ENCODE peak calls at places on chromosomes 5 and 9, in ten cellular contexts. One of them, this sample, is unnamed.

GRCh38 chr5:173744527-173744926 is 128.1 kb upstream of the BOD1 start:
- DNase-seq in ovary: no peak
- DNase-seq in kidney epithelial cell: no peak
- DNase-seq in HuH-7.5: no peak
- DNase-seq in stimulated activated CD8-positive, alpha-beta memory T cell treated with anti-CD3 and anti-CD28 coated beads, Interleukin-2, amount 100 ng/mL, for 48 hours: no peak
- DNase-seq in heart left ventricle: no peak
- DNase-seq in CD4-positive, alpha-beta T cell: no peak
- DNase-seq in GDM1: no peak
- DNase-seq in EH: no peak
- DNase-seq in activated CD8-positive, alpha-beta T cell treated with anti-CD3 and anti-CD28 coated beads for 36 hours: no peak
- DNase-seq in this sample: no peak

GRCh38 chr9:90547896-90548295 is 94.7 kb downstream of the DIRAS2 start:
- DNase-seq in heart left ventricle: no peak
- DNase-seq in stimulated activated CD8-positive, alpha-beta memory T cell treated with anti-CD3 and anti-CD28 coated beads, Interleukin-2, amount 100 ng/mL, for 48 hours: no peak
- DNase-seq in ovary: no peak
- DNase-seq in HuH-7.5: no peak
- DNase-seq in CD4-positive, alpha-beta T cell: no peak
- DNase-seq in kidney epithelial cell: no peak
- DNase-seq in GDM1: no peak
- DNase-seq in EH: peak
- DNase-seq in activated CD8-positive, alpha-beta T cell treated with anti-CD3 and anti-CD28 coated beads for 36 hours: no peak
- DNase-seq in this sample: no peak

GRCh38 chr5:138762110-138762509 is 8.9 kb downstream of the CTNNA1 start:
- DNase-seq in CD4-positive, alpha-beta T cell: no peak
- DNase-seq in heart left ventricle: no peak
- DNase-seq in kidney epithelial cell: no peak
- DNase-seq in HuH-7.5: no peak
- DNase-seq in GDM1: no peak
- DNase-seq in stimulated activated CD8-positive, alpha-beta memory T cell treated with anti-CD3 and anti-CD28 coated beads, Interleukin-2, amount 100 ng/mL, for 48 hours: no peak
- DNase-seq in ovary: no peak
- DNase-seq in activated CD8-positive, alpha-beta T cell treated with anti-CD3 and anti-CD28 coated beads for 36 hours: no peak
- DNase-seq in EH: no peak
- DNase-seq in this sample: no peak

GRCh38 chr5:84086517-84086916 is 298.2 kb downstream of the EDIL3 start:
- DNase-seq in heart left ventricle: no peak
- DNase-seq in stimulated activated CD8-positive, alpha-beta memory T cell treated with anti-CD3 and anti-CD28 coated beads, Interleukin-2, amount 100 ng/mL, for 48 hours: no peak
- DNase-seq in ovary: no peak
- DNase-seq in HuH-7.5: no peak
- DNase-seq in kidney epithelial cell: no peak
- DNase-seq in GDM1: no peak
- DNase-seq in EH: peak
- DNase-seq in CD4-positive, alpha-beta T cell: no peak
- DNase-seq in activated CD8-positive, alpha-beta T cell treated with anti-CD3 and anti-CD28 coated beads for 36 hours: no peak
- DNase-seq in this sample: no peak

GRCh38 chr9:93252116-93252780 is 68.3 kb downstream of the WNK2 start:
- DNase-seq in GDM1: no peak
- DNase-seq in CD4-positive, alpha-beta T cell: no peak
- DNase-seq in ovary: no peak
- DNase-seq in kidney epithelial cell: no peak
- DNase-seq in HuH-7.5: no peak
- DNase-seq in heart left ventricle: peak
- DNase-seq in activated CD8-positive, alpha-beta T cell treated with anti-CD3 and anti-CD28 coated beads for 36 hours: no peak
- DNase-seq in EH: no peak
- DNase-seq in stimulated activated CD8-positive, alpha-beta memory T cell treated with anti-CD3 and anti-CD28 coated beads, Interleukin-2, amount 100 ng/mL, for 48 hours: no peak
- DNase-seq in this sample: no peak

GRCh38 chr9:14910178-14910805 is at the start of gene FREM1:
- DNase-seq in stimulated activated CD8-positive, alpha-beta memory T cell treated with anti-CD3 and anti-CD28 coated beads, Interleukin-2, amount 100 ng/mL, for 48 hours: no peak
- DNase-seq in heart left ventricle: peak
- DNase-seq in HuH-7.5: no peak
- DNase-seq in CD4-positive, alpha-beta T cell: no peak
- DNase-seq in ovary: peak
- DNase-seq in EH: peak
- DNase-seq in kidney epithelial cell: no peak
- DNase-seq in activated CD8-positive, alpha-beta T cell treated with anti-CD3 and anti-CD28 coated beads for 36 hours: no peak
- DNase-seq in GDM1: no peak
- DNase-seq in this sample: no peak

GRCh38 chr9:105063665-105064247 is 135.8 kb upstream of the ABCA1 start:
- DNase-seq in heart left ventricle: no peak
- DNase-seq in stimulated activated CD8-positive, alpha-beta memory T cell treated with anti-CD3 and anti-CD28 coated beads, Interleukin-2, amount 100 ng/mL, for 48 hours: peak
- DNase-seq in ovary: peak
- DNase-seq in EH: peak
- DNase-seq in GDM1: peak
- DNase-seq in CD4-positive, alpha-beta T cell: no peak
- DNase-seq in HuH-7.5: no peak
- DNase-seq in activated CD8-positive, alpha-beta T cell treated with anti-CD3 and anti-CD28 coated beads for 36 hours: peak
- DNase-seq in kidney epithelial cell: peak
- DNase-seq in this sample: no peak

GRCh38 chr9:124190761-124191160 is 67.0 kb upstream of the NEK6 start:
- DNase-seq in GDM1: no peak
- DNase-seq in kidney epithelial cell: no peak
- DNase-seq in EH: no peak
- DNase-seq in HuH-7.5: no peak
- DNase-seq in ovary: no peak
- DNase-seq in stimulated activated CD8-positive, alpha-beta memory T cell treated with anti-CD3 and anti-CD28 coated beads, Interleukin-2, amount 100 ng/mL, for 48 hours: no peak
- DNase-seq in CD4-positive, alpha-beta T cell: no peak
- DNase-seq in activated CD8-positive, alpha-beta T cell treated with anti-CD3 and anti-CD28 coated beads for 36 hours: no peak
- DNase-seq in heart left ventricle: no peak
- DNase-seq in this sample: no peak

GRCh38 chr5:144139586-144139985 is 30.9 kb downstream of the YIPF5 start:
- DNase-seq in activated CD8-positive, alpha-beta T cell treated with anti-CD3 and anti-CD28 coated beads for 36 hours: no peak
- DNase-seq in EH: peak
- DNase-seq in stimulated activated CD8-positive, alpha-beta memory T cell treated with anti-CD3 and anti-CD28 coated beads, Interleukin-2, amount 100 ng/mL, for 48 hours: no peak
- DNase-seq in CD4-positive, alpha-beta T cell: no peak
- DNase-seq in HuH-7.5: no peak
- DNase-seq in ovary: no peak
- DNase-seq in heart left ventricle: no peak
- DNase-seq in kidney epithelial cell: no peak
- DNase-seq in GDM1: no peak
- DNase-seq in this sample: no peak

GRCh38 chr9:133788819-133789733 is 50.9 kb upstream of the SARDH start:
- DNase-seq in GDM1: peak
- DNase-seq in stimulated activated CD8-positive, alpha-beta memory T cell treated with anti-CD3 and anti-CD28 coated beads, Interleukin-2, amount 100 ng/mL, for 48 hours: no peak
- DNase-seq in EH: no peak
- DNase-seq in activated CD8-positive, alpha-beta T cell treated with anti-CD3 and anti-CD28 coated beads for 36 hours: no peak
- DNase-seq in HuH-7.5: peak
- DNase-seq in CD4-positive, alpha-beta T cell: no peak
- DNase-seq in ovary: no peak
- DNase-seq in kidney epithelial cell: no peak
- DNase-seq in heart left ventricle: peak
- DNase-seq in this sample: no peak

GRCh38 chr5:150999704-151000452 is 20.5 kb upstream of the GPX3 start:
- DNase-seq in heart left ventricle: peak
- DNase-seq in EH: peak
- DNase-seq in ovary: peak
- DNase-seq in stimulated activated CD8-positive, alpha-beta memory T cell treated with anti-CD3 and anti-CD28 coated beads, Interleukin-2, amount 100 ng/mL, for 48 hours: no peak
- DNase-seq in GDM1: no peak
- DNase-seq in HuH-7.5: no peak
- DNase-seq in activated CD8-positive, alpha-beta T cell treated with anti-CD3 and anti-CD28 coated beads for 36 hours: no peak
- DNase-seq in kidney epithelial cell: no peak
- DNase-seq in CD4-positive, alpha-beta T cell: no peak
- DNase-seq in this sample: no peak

GRCh38 chr9:128847803-128848202 is 18.2 kb upstream of the SPOUT1 start:
- DNase-seq in CD4-positive, alpha-beta T cell: no peak
- DNase-seq in kidney epithelial cell: no peak
- DNase-seq in heart left ventricle: no peak
- DNase-seq in EH: no peak
- DNase-seq in HuH-7.5: no peak
- DNase-seq in ovary: no peak
- DNase-seq in activated CD8-positive, alpha-beta T cell treated with anti-CD3 and anti-CD28 coated beads for 36 hours: no peak
- DNase-seq in stimulated activated CD8-positive, alpha-beta memory T cell treated with anti-CD3 and anti-CD28 coated beads, Interleukin-2, amount 100 ng/mL, for 48 hours: no peak
- DNase-seq in GDM1: no peak
- DNase-seq in this sample: no peak

GRCh38 chr9:69028754-69029153 is 6.8 kb upstream of the FXN start:
- DNase-seq in stimulated activated CD8-positive, alpha-beta memory T cell treated with anti-CD3 and anti-CD28 coated beads, Interleukin-2, amount 100 ng/mL, for 48 hours: no peak
- DNase-seq in CD4-positive, alpha-beta T cell: peak
- DNase-seq in activated CD8-positive, alpha-beta T cell treated with anti-CD3 and anti-CD28 coated beads for 36 hours: peak
- DNase-seq in kidney epithelial cell: no peak
- DNase-seq in EH: no peak
- DNase-seq in GDM1: peak
- DNase-seq in heart left ventricle: no peak
- DNase-seq in HuH-7.5: no peak
- DNase-seq in ovary: no peak
- DNase-seq in this sample: no peak

GRCh38 chr9:137055385-137056364 is 1.8 kb upstream of the ENTPD2 start:
- DNase-seq in GDM1: no peak
- DNase-seq in heart left ventricle: peak
- DNase-seq in HuH-7.5: peak
- DNase-seq in CD4-positive, alpha-beta T cell: no peak
- DNase-seq in ovary: peak
- DNase-seq in activated CD8-positive, alpha-beta T cell treated with anti-CD3 and anti-CD28 coated beads for 36 hours: no peak
- DNase-seq in kidney epithelial cell: no peak
- DNase-seq in stimulated activated CD8-positive, alpha-beta memory T cell treated with anti-CD3 and anti-CD28 coated beads, Interleukin-2, amount 100 ng/mL, for 48 hours: no peak
- DNase-seq in EH: peak
- DNase-seq in this sample: no peak

GRCh38 chr5:113526421-113526820 is 12.9 kb downstream of the YTHDC2 start:
- DNase-seq in heart left ventricle: no peak
- DNase-seq in GDM1: no peak
- DNase-seq in CD4-positive, alpha-beta T cell: no peak
- DNase-seq in kidney epithelial cell: no peak
- DNase-seq in EH: peak
- DNase-seq in ovary: no peak
- DNase-seq in activated CD8-positive, alpha-beta T cell treated with anti-CD3 and anti-CD28 coated beads for 36 hours: no peak
- DNase-seq in HuH-7.5: no peak
- DNase-seq in stimulated activated CD8-positive, alpha-beta memory T cell treated with anti-CD3 and anti-CD28 coated beads, Interleukin-2, amount 100 ng/mL, for 48 hours: no peak
- DNase-seq in this sample: no peak

GRCh38 chr5:90227688-90228087 is 181.9 kb downstream of the CETN3 start:
- DNase-seq in activated CD8-positive, alpha-beta T cell treated with anti-CD3 and anti-CD28 coated beads for 36 hours: no peak
- DNase-seq in GDM1: no peak
- DNase-seq in ovary: no peak
- DNase-seq in heart left ventricle: no peak
- DNase-seq in kidney epithelial cell: no peak
- DNase-seq in EH: no peak
- DNase-seq in HuH-7.5: no peak
- DNase-seq in CD4-positive, alpha-beta T cell: no peak
- DNase-seq in stimulated activated CD8-positive, alpha-beta memory T cell treated with anti-CD3 and anti-CD28 coated beads, Interleukin-2, amount 100 ng/mL, for 48 hours: no peak
- DNase-seq in this sample: no peak

GRCh38 chr5:53084856-53085255 is 24.7 kb downstream of the MOCS2 start:
- DNase-seq in heart left ventricle: no peak
- DNase-seq in HuH-7.5: no peak
- DNase-seq in EH: no peak
- DNase-seq in GDM1: no peak
- DNase-seq in stimulated activated CD8-positive, alpha-beta memory T cell treated with anti-CD3 and anti-CD28 coated beads, Interleukin-2, amount 100 ng/mL, for 48 hours: no peak
- DNase-seq in ovary: no peak
- DNase-seq in kidney epithelial cell: no peak
- DNase-seq in CD4-positive, alpha-beta T cell: no peak
- DNase-seq in activated CD8-positive, alpha-beta T cell treated with anti-CD3 and anti-CD28 coated beads for 36 hours: no peak
- DNase-seq in this sample: no peak

GRCh38 chr9:124859803-124860581 is 1.8 kb downstream of the RPL35 start:
- DNase-seq in EH: no peak
- DNase-seq in activated CD8-positive, alpha-beta T cell treated with anti-CD3 and anti-CD28 coated beads for 36 hours: no peak
- DNase-seq in HuH-7.5: no peak
- DNase-seq in ovary: no peak
- DNase-seq in CD4-positive, alpha-beta T cell: no peak
- DNase-seq in GDM1: no peak
- DNase-seq in kidney epithelial cell: no peak
- DNase-seq in stimulated activated CD8-positive, alpha-beta memory T cell treated with anti-CD3 and anti-CD28 coated beads, Interleukin-2, amount 100 ng/mL, for 48 hours: no peak
- DNase-seq in heart left ventricle: no peak
- DNase-seq in this sample: no peak

GRCh38 chr5:14617441-14617840 is 35.8 kb downstream of the OTULINL start:
- DNase-seq in heart left ventricle: no peak
- DNase-seq in stimulated activated CD8-positive, alpha-beta memory T cell treated with anti-CD3 and anti-CD28 coated beads, Interleukin-2, amount 100 ng/mL, for 48 hours: no peak
- DNase-seq in GDM1: no peak
- DNase-seq in EH: no peak
- DNase-seq in activated CD8-positive, alpha-beta T cell treated with anti-CD3 and anti-CD28 coated beads for 36 hours: no peak
- DNase-seq in CD4-positive, alpha-beta T cell: no peak
- DNase-seq in HuH-7.5: no peak
- DNase-seq in ovary: no peak
- DNase-seq in kidney epithelial cell: no peak
- DNase-seq in this sample: no peak

GRCh38 chr9:34450644-34451043 is 7.7 kb downstream of the FAM219A start:
- DNase-seq in heart left ventricle: no peak
- DNase-seq in CD4-positive, alpha-beta T cell: no peak
- DNase-seq in HuH-7.5: no peak
- DNase-seq in activated CD8-positive, alpha-beta T cell treated with anti-CD3 and anti-CD28 coated beads for 36 hours: no peak
- DNase-seq in EH: no peak
- DNase-seq in GDM1: no peak
- DNase-seq in ovary: no peak
- DNase-seq in kidney epithelial cell: no peak
- DNase-seq in stimulated activated CD8-positive, alpha-beta memory T cell treated with anti-CD3 and anti-CD28 coated beads, Interleukin-2, amount 100 ng/mL, for 48 hours: no peak
- DNase-seq in this sample: no peak